ENCODE peak calls at places on chromosomes 2 and 18, in five cellular contexts. One of them, this sample, is unnamed.

GRCh38 chr2:28391564-28392296 is 928 bp upstream of the FOSL2 start:
- DNase-seq in upper lobe of right lung: peak; percentile 95
- DNase-seq in M059J: peak; percentile 93
- DNase-seq in NCI-H446: no peak
- DNase-seq in stimulated activated naive CD8-positive, alpha-beta T cell treated with anti-CD3 and anti-CD28 coated beads, Interleukin-15, Interleukin-2, amounts not matched to agents 100 U/mL and 50 U/mL, for 24 hours: peak; percentile 85
- DNase-seq in this sample: peak; percentile 75

GRCh38 chr2:39584283-39584972 is 81.3 kb upstream of the TMEM178A start:
- DNase-seq in stimulated activated naive CD8-positive, alpha-beta T cell treated with anti-CD3 and anti-CD28 coated beads, Interleukin-15, Interleukin-2, amounts not matched to agents 100 U/mL and 50 U/mL, for 24 hours: no peak
- DNase-seq in upper lobe of right lung: no peak
- DNase-seq in M059J: peak; percentile 58
- DNase-seq in NCI-H446: no peak
- DNase-seq in this sample: no peak

GRCh38 chr2:144414324-144414845 is 105.5 kb downstream of the ZEB2 start:
- DNase-seq in stimulated activated naive CD8-positive, alpha-beta T cell treated with anti-CD3 and anti-CD28 coated beads, Interleukin-15, Interleukin-2, amounts not matched to agents 100 U/mL and 50 U/mL, for 24 hours: peak; percentile 18
- DNase-seq in upper lobe of right lung: peak; percentile 68
- DNase-seq in NCI-H446: no peak
- DNase-seq in M059J: peak; percentile 64
- DNase-seq in this sample: no peak

GRCh38 chr2:178819147-178819875 is 12.1 kb upstream of the TTN start:
- DNase-seq in NCI-H446: no peak
- DNase-seq in upper lobe of right lung: no peak
- DNase-seq in M059J: no peak
- DNase-seq in stimulated activated naive CD8-positive, alpha-beta T cell treated with anti-CD3 and anti-CD28 coated beads, Interleukin-15, Interleukin-2, amounts not matched to agents 100 U/mL and 50 U/mL, for 24 hours: no peak
- DNase-seq in this sample: no peak

GRCh38 chr2:194591192-194591591 is 1065.8 kb upstream of the SLC39A10 start:
- DNase-seq in stimulated activated naive CD8-positive, alpha-beta T cell treated with anti-CD3 and anti-CD28 coated beads, Interleukin-15, Interleukin-2, amounts not matched to agents 100 U/mL and 50 U/mL, for 24 hours: no peak
- DNase-seq in M059J: peak; percentile 15
- DNase-seq in NCI-H446: no peak
- DNase-seq in upper lobe of right lung: no peak
- DNase-seq in this sample: no peak

GRCh38 chr18:26548144-26549102 is at the start of gene KCTD1:
- DNase-seq in M059J: peak; percentile 85
- DNase-seq in stimulated activated naive CD8-positive, alpha-beta T cell treated with anti-CD3 and anti-CD28 coated beads, Interleukin-15, Interleukin-2, amounts not matched to agents 100 U/mL and 50 U/mL, for 24 hours: peak; percentile 78
- DNase-seq in upper lobe of right lung: peak; percentile 89
- DNase-seq in NCI-H446: peak; percentile 68
- DNase-seq in this sample: peak; percentile 89

GRCh38 chr2:204725693-204726092 is 180.4 kb downstream of the PARD3B start:
- DNase-seq in stimulated activated naive CD8-positive, alpha-beta T cell treated with anti-CD3 and anti-CD28 coated beads, Interleukin-15, Interleukin-2, amounts not matched to agents 100 U/mL and 50 U/mL, for 24 hours: no peak
- DNase-seq in upper lobe of right lung: no peak
- DNase-seq in M059J: no peak
- DNase-seq in NCI-H446: no peak
- DNase-seq in this sample: no peak

GRCh38 chr2:183610724-183611123 is 486.5 kb downstream of the NUP35 start:
- DNase-seq in upper lobe of right lung: no peak
- DNase-seq in stimulated activated naive CD8-positive, alpha-beta T cell treated with anti-CD3 and anti-CD28 coated beads, Interleukin-15, Interleukin-2, amounts not matched to agents 100 U/mL and 50 U/mL, for 24 hours: no peak
- DNase-seq in NCI-H446: no peak
- DNase-seq in M059J: no peak
- DNase-seq in this sample: no peak

GRCh38 chr2:37388074-37388473 is 43.6 kb downstream of the QPCT start:
- DNase-seq in NCI-H446: no peak
- DNase-seq in stimulated activated naive CD8-positive, alpha-beta T cell treated with anti-CD3 and anti-CD28 coated beads, Interleukin-15, Interleukin-2, amounts not matched to agents 100 U/mL and 50 U/mL, for 24 hours: no peak
- DNase-seq in M059J: peak; percentile 71
- DNase-seq in upper lobe of right lung: no peak
- DNase-seq in this sample: no peak

GRCh38 chr2:57760448-57760847 is 286.2 kb upstream of the VRK2 start:
- DNase-seq in stimulated activated naive CD8-positive, alpha-beta T cell treated with anti-CD3 and anti-CD28 coated beads, Interleukin-15, Interleukin-2, amounts not matched to agents 100 U/mL and 50 U/mL, for 24 hours: no peak
- DNase-seq in NCI-H446: no peak
- DNase-seq in upper lobe of right lung: no peak
- DNase-seq in M059J: no peak
- DNase-seq in this sample: no peak

GRCh38 chr18:35055105-35055504 is 13.9 kb downstream of the MAPRE2 start:
- DNase-seq in NCI-H446: no peak
- DNase-seq in upper lobe of right lung: no peak
- DNase-seq in stimulated activated naive CD8-positive, alpha-beta T cell treated with anti-CD3 and anti-CD28 coated beads, Interleukin-15, Interleukin-2, amounts not matched to agents 100 U/mL and 50 U/mL, for 24 hours: no peak
- DNase-seq in M059J: no peak
- DNase-seq in this sample: no peak

GRCh38 chr2:105431367-105432088 is 32.7 kb upstream of the FHL2 start:
- DNase-seq in NCI-H446: peak; percentile 30
- DNase-seq in upper lobe of right lung: no peak
- DNase-seq in M059J: peak; percentile 18
- DNase-seq in stimulated activated naive CD8-positive, alpha-beta T cell treated with anti-CD3 and anti-CD28 coated beads, Interleukin-15, Interleukin-2, amounts not matched to agents 100 U/mL and 50 U/mL, for 24 hours: no peak
- DNase-seq in this sample: no peak

GRCh38 chr18:48920408-48921038 is 30.2 kb downstream of the SMAD7 start:
- DNase-seq in upper lobe of right lung: no peak
- DNase-seq in stimulated activated naive CD8-positive, alpha-beta T cell treated with anti-CD3 and anti-CD28 coated beads, Interleukin-15, Interleukin-2, amounts not matched to agents 100 U/mL and 50 U/mL, for 24 hours: no peak
- DNase-seq in M059J: no peak
- DNase-seq in NCI-H446: no peak
- DNase-seq in this sample: no peak

GRCh38 chr2:151560289-151560688 is 150.6 kb downstream of the RIF1 start:
- DNase-seq in stimulated activated naive CD8-positive, alpha-beta T cell treated with anti-CD3 and anti-CD28 coated beads, Interleukin-15, Interleukin-2, amounts not matched to agents 100 U/mL and 50 U/mL, for 24 hours: no peak
- DNase-seq in M059J: peak; percentile 21
- DNase-seq in NCI-H446: no peak
- DNase-seq in upper lobe of right lung: no peak
- DNase-seq in this sample: no peak

GRCh38 chr2:228065686-228066085 is 115.8 kb downstream of the SPHKAP start:
- DNase-seq in stimulated activated naive CD8-positive, alpha-beta T cell treated with anti-CD3 and anti-CD28 coated beads, Interleukin-15, Interleukin-2, amounts not matched to agents 100 U/mL and 50 U/mL, for 24 hours: no peak
- DNase-seq in upper lobe of right lung: no peak
- DNase-seq in M059J: peak; percentile 30
- DNase-seq in NCI-H446: no peak
- DNase-seq in this sample: no peak

GRCh38 chr2:45541450-45541849 is 69.6 kb downstream of the SRBD1 start:
- DNase-seq in stimulated activated naive CD8-positive, alpha-beta T cell treated with anti-CD3 and anti-CD28 coated beads, Interleukin-15, Interleukin-2, amounts not matched to agents 100 U/mL and 50 U/mL, for 24 hours: no peak
- DNase-seq in upper lobe of right lung: no peak
- DNase-seq in NCI-H446: no peak
- DNase-seq in M059J: peak; percentile 1
- DNase-seq in this sample: no peak

GRCh38 chr2:30688956-30689401 is 118.3 kb downstream of the CAPN13 start:
- DNase-seq in M059J: no peak
- DNase-seq in upper lobe of right lung: no peak
- DNase-seq in stimulated activated naive CD8-positive, alpha-beta T cell treated with anti-CD3 and anti-CD28 coated beads, Interleukin-15, Interleukin-2, amounts not matched to agents 100 U/mL and 50 U/mL, for 24 hours: no peak
- DNase-seq in NCI-H446: peak; percentile 49
- DNase-seq in this sample: peak; percentile 63

GRCh38 chr2:241796610-241797138 is 12.3 kb upstream of the NEU4 start:
- DNase-seq in M059J: no peak
- DNase-seq in upper lobe of right lung: peak; percentile 62
- DNase-seq in stimulated activated naive CD8-positive, alpha-beta T cell treated with anti-CD3 and anti-CD28 coated beads, Interleukin-15, Interleukin-2, amounts not matched to agents 100 U/mL and 50 U/mL, for 24 hours: peak; percentile 2
- DNase-seq in NCI-H446: no peak
- DNase-seq in this sample: peak; percentile 5

GRCh38 chr2:185859506-185859905 is 120.9 kb downstream of the FSIP2 start:
- DNase-seq in upper lobe of right lung: no peak
- DNase-seq in M059J: peak; percentile 14
- DNase-seq in NCI-H446: no peak
- DNase-seq in stimulated activated naive CD8-positive, alpha-beta T cell treated with anti-CD3 and anti-CD28 coated beads, Interleukin-15, Interleukin-2, amounts not matched to agents 100 U/mL and 50 U/mL, for 24 hours: no peak
- DNase-seq in this sample: no peak

GRCh38 chr18:13137041-13137938 is 81.3 kb upstream of the LDLRAD4 start:
- DNase-seq in stimulated activated naive CD8-positive, alpha-beta T cell treated with anti-CD3 and anti-CD28 coated beads, Interleukin-15, Interleukin-2, amounts not matched to agents 100 U/mL and 50 U/mL, for 24 hours: peak; percentile 52
- DNase-seq in NCI-H446: no peak
- DNase-seq in upper lobe of right lung: peak; percentile 79
- DNase-seq in M059J: no peak
- DNase-seq in this sample: no peak

GRCh38 chr2:170895023-170895759 is 33.9 kb upstream of the GORASP2 start:
- DNase-seq in stimulated activated naive CD8-positive, alpha-beta T cell treated with anti-CD3 and anti-CD28 coated beads, Interleukin-15, Interleukin-2, amounts not matched to agents 100 U/mL and 50 U/mL, for 24 hours: no peak
- DNase-seq in NCI-H446: no peak
- DNase-seq in upper lobe of right lung: no peak
- DNase-seq in M059J: peak; percentile 42
- DNase-seq in this sample: no peak

GRCh38 chr18:32177530-32177929 is 12.3 kb upstream of the MEP1B start:
- DNase-seq in upper lobe of right lung: no peak
- DNase-seq in stimulated activated naive CD8-positive, alpha-beta T cell treated with anti-CD3 and anti-CD28 coated beads, Interleukin-15, Interleukin-2, amounts not matched to agents 100 U/mL and 50 U/mL, for 24 hours: no peak
- DNase-seq in M059J: no peak
- DNase-seq in NCI-H446: no peak
- DNase-seq in this sample: no peak

GRCh38 chr2:9095690-9096089 is 92.2 kb upstream of the MBOAT2 start:
- DNase-seq in NCI-H446: no peak
- DNase-seq in M059J: peak; percentile 36
- DNase-seq in stimulated activated naive CD8-positive, alpha-beta T cell treated with anti-CD3 and anti-CD28 coated beads, Interleukin-15, Interleukin-2, amounts not matched to agents 100 U/mL and 50 U/mL, for 24 hours: no peak
- DNase-seq in upper lobe of right lung: peak; percentile 77
- DNase-seq in this sample: no peak

GRCh38 chr2:120239488-120240287 is 13.0 kb upstream of the RALB start:
- DNase-seq in NCI-H446: no peak
- DNase-seq in upper lobe of right lung: no peak
- DNase-seq in M059J: peak; percentile 95
- DNase-seq in stimulated activated naive CD8-positive, alpha-beta T cell treated with anti-CD3 and anti-CD28 coated beads, Interleukin-15, Interleukin-2, amounts not matched to agents 100 U/mL and 50 U/mL, for 24 hours: no peak
- DNase-seq in this sample: no peak

GRCh38 chr2:191292869-191293268 is 47.7 kb downstream of the MYO1B start:
- DNase-seq in upper lobe of right lung: no peak
- DNase-seq in stimulated activated naive CD8-positive, alpha-beta T cell treated with anti-CD3 and anti-CD28 coated beads, Interleukin-15, Interleukin-2, amounts not matched to agents 100 U/mL and 50 U/mL, for 24 hours: no peak
- DNase-seq in M059J: no peak
- DNase-seq in NCI-H446: no peak
- DNase-seq in this sample: no peak